ENCODE peak calls at places on chromosome 21, in eight cellular contexts. One of them, this sample, is unnamed.

GRCh38 chr21:29064850-29065481 is 8.5 kb downstream of the CCT8 start:
- DNase-seq in neural progenitor cell: no peak
- DNase-seq in coronary artery: no peak
- DNase-seq in breast epithelium: no peak
- DNase-seq in lower lobe of right lung: no peak
- DNase-seq in astrocyte of the spinal cord: no peak
- DNase-seq in OCI-LY7: peak
- DNase-seq in RWPE2: no peak
- DNase-seq in this sample: no peak

GRCh38 chr21:44932366-44933181 is 7.3 kb upstream of the SLX9 start:
- DNase-seq in neural progenitor cell: peak
- DNase-seq in coronary artery: no peak
- DNase-seq in breast epithelium: no peak
- DNase-seq in lower lobe of right lung: peak
- DNase-seq in astrocyte of the spinal cord: no peak
- DNase-seq in OCI-LY7: peak
- DNase-seq in RWPE2: no peak
- DNase-seq in this sample: no peak

GRCh38 chr21:14120091-14120734 is 90.5 kb downstream of the LIPI start:
- DNase-seq in neural progenitor cell: peak
- DNase-seq in coronary artery: no peak
- DNase-seq in breast epithelium: no peak
- DNase-seq in lower lobe of right lung: no peak
- DNase-seq in astrocyte of the spinal cord: no peak
- DNase-seq in OCI-LY7: peak
- DNase-seq in RWPE2: no peak
- DNase-seq in this sample: no peak

GRCh38 chr21:43750339-43751033 is 25.6 kb downstream of the CSTB start:
- DNase-seq in neural progenitor cell: no peak
- DNase-seq in coronary artery: no peak
- DNase-seq in breast epithelium: no peak
- DNase-seq in lower lobe of right lung: no peak
- DNase-seq in astrocyte of the spinal cord: no peak
- DNase-seq in OCI-LY7: no peak
- DNase-seq in RWPE2: no peak
- DNase-seq in this sample: no peak

GRCh38 chr21:45153358-45154318 is 79.3 kb downstream of the ADARB1 start:
- DNase-seq in neural progenitor cell: no peak
- DNase-seq in coronary artery: peak
- DNase-seq in breast epithelium: peak
- DNase-seq in lower lobe of right lung: no peak
- DNase-seq in astrocyte of the spinal cord: peak
- DNase-seq in OCI-LY7: peak
- DNase-seq in RWPE2: no peak
- DNase-seq in this sample: no peak

GRCh38 chr21:29025328-29025713 is 853 bp downstream of the USP16 start:
- DNase-seq in neural progenitor cell: peak
- DNase-seq in coronary artery: no peak
- DNase-seq in breast epithelium: no peak
- DNase-seq in lower lobe of right lung: no peak
- DNase-seq in astrocyte of the spinal cord: no peak
- DNase-seq in OCI-LY7: no peak
- DNase-seq in RWPE2: no peak
- DNase-seq in this sample: no peak

GRCh38 chr21:21262048-21262447 is 263.8 kb downstream of the NCAM2 start:
- DNase-seq in neural progenitor cell: no peak
- DNase-seq in coronary artery: no peak
- DNase-seq in breast epithelium: no peak
- DNase-seq in lower lobe of right lung: no peak
- DNase-seq in astrocyte of the spinal cord: no peak
- DNase-seq in OCI-LY7: no peak
- DNase-seq in RWPE2: no peak
- DNase-seq in this sample: no peak

GRCh38 chr21:21851657-21852056 is 853.4 kb downstream of the NCAM2 start:
- DNase-seq in neural progenitor cell: no peak
- DNase-seq in coronary artery: no peak
- DNase-seq in breast epithelium: no peak
- DNase-seq in lower lobe of right lung: no peak
- DNase-seq in astrocyte of the spinal cord: no peak
- DNase-seq in OCI-LY7: no peak
- DNase-seq in RWPE2: no peak
- DNase-seq in this sample: no peak

GRCh38 chr21:45599146-45599581 is 44.4 kb upstream of the PCBP3 start:
- DNase-seq in neural progenitor cell: no peak
- DNase-seq in coronary artery: no peak
- DNase-seq in breast epithelium: no peak
- DNase-seq in lower lobe of right lung: no peak
- DNase-seq in astrocyte of the spinal cord: no peak
- DNase-seq in OCI-LY7: no peak
- DNase-seq in RWPE2: peak
- DNase-seq in this sample: no peak

GRCh38 chr21:45187646-45188045 is 100.0 kb downstream of the POFUT2 start:
- DNase-seq in neural progenitor cell: no peak
- DNase-seq in coronary artery: no peak
- DNase-seq in breast epithelium: no peak
- DNase-seq in lower lobe of right lung: no peak
- DNase-seq in astrocyte of the spinal cord: no peak
- DNase-seq in OCI-LY7: peak
- DNase-seq in RWPE2: no peak
- DNase-seq in this sample: no peak

GRCh38 chr21:20998456-20998789 is 214 bp downstream of the NCAM2 start:
- DNase-seq in neural progenitor cell: no peak
- DNase-seq in coronary artery: no peak
- DNase-seq in breast epithelium: no peak
- DNase-seq in lower lobe of right lung: no peak
- DNase-seq in astrocyte of the spinal cord: no peak
- DNase-seq in OCI-LY7: no peak
- DNase-seq in RWPE2: no peak
- DNase-seq in this sample: no peak

DNA sequence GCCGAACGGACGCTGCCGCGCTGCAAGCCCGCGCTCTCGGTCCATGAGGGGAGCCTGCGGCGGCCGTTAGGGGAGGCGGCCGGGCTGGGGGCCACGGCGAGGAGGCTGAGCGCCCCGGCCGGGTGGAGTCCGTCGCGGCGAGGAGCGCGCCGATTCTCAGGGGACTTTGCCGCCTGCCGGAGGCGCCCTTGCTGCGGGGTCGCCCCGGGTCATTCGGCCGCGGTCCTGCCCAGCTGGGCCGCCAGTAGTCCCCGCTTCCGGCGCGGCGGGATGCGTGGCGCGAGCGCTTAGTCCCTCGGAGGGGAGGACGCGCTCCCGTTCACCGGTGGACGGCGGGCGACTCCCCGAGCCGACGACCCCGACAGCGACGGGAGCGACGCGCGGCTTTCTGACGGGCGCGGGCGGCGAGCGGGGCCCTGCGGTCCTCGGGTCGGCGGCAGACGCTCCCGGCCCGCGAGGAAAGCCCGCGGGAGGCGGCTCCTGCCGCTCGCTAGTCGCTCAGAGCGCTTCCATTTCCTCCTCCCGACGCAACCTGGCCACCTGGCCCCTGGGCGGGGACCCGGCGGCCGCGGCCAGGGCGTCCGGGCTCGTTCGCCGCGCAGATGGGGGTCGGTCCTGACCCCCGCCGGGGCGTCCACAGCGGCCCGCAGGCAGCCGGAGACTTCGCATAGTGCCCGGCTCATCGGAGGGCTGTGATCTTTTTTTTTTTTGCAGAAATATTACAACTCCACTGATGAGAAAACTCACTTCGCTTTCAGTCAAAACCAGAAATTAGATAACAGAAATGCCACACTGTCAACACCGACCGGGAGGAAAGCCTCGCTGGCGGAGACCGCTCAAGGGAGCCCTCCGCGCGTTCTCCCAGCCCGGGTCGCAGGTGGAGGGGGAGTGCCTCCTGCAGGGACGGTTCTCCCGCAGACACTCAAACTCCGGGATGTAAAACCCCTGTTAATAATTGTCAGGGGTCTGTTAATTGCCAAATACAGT is 640 bp upstream of the ZBTB21 start:
- DNase-seq in neural progenitor cell: peak
- DNase-seq in coronary artery: peak
- DNase-seq in breast epithelium: peak
- DNase-seq in lower lobe of right lung: peak
- DNase-seq in astrocyte of the spinal cord: peak
- DNase-seq in OCI-LY7: peak
- DNase-seq in RWPE2: no peak
- DNase-seq in this sample: peak
- TF ChIP-seq CTCF in neural progenitor cell: peak
- TF ChIP-seq CTCF in coronary artery: no peak
- TF ChIP-seq CTCF in breast epithelium: no peak
- TF ChIP-seq CTCF in lower lobe of right lung: peak
- TF ChIP-seq CTCF in astrocyte of the spinal cord: peak
- TF ChIP-seq CTCF in OCI-LY7: no peak
- TF ChIP-seq CTCF in RWPE2: peak
- TF ChIP-seq CTCF in this sample: no peak

GRCh38 chr21:38175321-38175720 is 81.5 kb upstream of the KCNJ15 start:
- DNase-seq in neural progenitor cell: no peak
- DNase-seq in coronary artery: no peak
- DNase-seq in breast epithelium: no peak
- DNase-seq in lower lobe of right lung: no peak
- DNase-seq in astrocyte of the spinal cord: no peak
- DNase-seq in OCI-LY7: no peak
- DNase-seq in RWPE2: no peak
- DNase-seq in this sample: no peak

GRCh38 chr21:38170283-38170682 is 86.5 kb upstream of the KCNJ15 start:
- DNase-seq in neural progenitor cell: peak
- DNase-seq in coronary artery: no peak
- DNase-seq in breast epithelium: no peak
- DNase-seq in lower lobe of right lung: peak
- DNase-seq in astrocyte of the spinal cord: peak
- DNase-seq in OCI-LY7: no peak
- DNase-seq in RWPE2: no peak
- DNase-seq in this sample: no peak

GRCh38 chr21:38167345-38167744 is 89.4 kb upstream of the KCNJ15 start:
- DNase-seq in neural progenitor cell: no peak
- DNase-seq in coronary artery: no peak
- DNase-seq in breast epithelium: no peak
- DNase-seq in lower lobe of right lung: no peak
- DNase-seq in astrocyte of the spinal cord: no peak
- DNase-seq in OCI-LY7: no peak
- DNase-seq in RWPE2: no peak
- DNase-seq in this sample: no peak

GRCh38 chr21:38171723-38172344 is 85.0 kb upstream of the KCNJ15 start:
- DNase-seq in neural progenitor cell: peak
- DNase-seq in coronary artery: no peak
- DNase-seq in breast epithelium: no peak
- DNase-seq in lower lobe of right lung: no peak
- DNase-seq in astrocyte of the spinal cord: peak
- DNase-seq in OCI-LY7: no peak
- DNase-seq in RWPE2: no peak
- DNase-seq in this sample: no peak

GRCh38 chr21:38170705-38171682 is 85.8 kb upstream of the KCNJ15 start:
- DNase-seq in neural progenitor cell: no peak
- DNase-seq in coronary artery: no peak
- DNase-seq in breast epithelium: no peak
- DNase-seq in lower lobe of right lung: no peak
- DNase-seq in astrocyte of the spinal cord: peak
- DNase-seq in OCI-LY7: no peak
- DNase-seq in RWPE2: no peak
- DNase-seq in this sample: no peak
- TF ChIP-seq CTCF in neural progenitor cell: no peak
- TF ChIP-seq CTCF in coronary artery: no peak
- TF ChIP-seq CTCF in breast epithelium: no peak
- TF ChIP-seq CTCF in lower lobe of right lung: no peak
- TF ChIP-seq CTCF in astrocyte of the spinal cord: peak
- TF ChIP-seq CTCF in OCI-LY7: peak
- TF ChIP-seq CTCF in RWPE2: peak
- TF ChIP-seq CTCF in this sample: peak

GRCh38 chr21:34037009-34037408 is 36.4 kb upstream of the MRPS6 start:
- DNase-seq in neural progenitor cell: no peak
- DNase-seq in coronary artery: no peak
- DNase-seq in breast epithelium: no peak
- DNase-seq in lower lobe of right lung: no peak
- DNase-seq in astrocyte of the spinal cord: no peak
- DNase-seq in OCI-LY7: no peak
- DNase-seq in RWPE2: no peak
- DNase-seq in this sample: peak

GRCh38 chr21:34037446-34037845 is 35.9 kb upstream of the MRPS6 start:
- DNase-seq in neural progenitor cell: no peak
- DNase-seq in coronary artery: no peak
- DNase-seq in breast epithelium: no peak
- DNase-seq in lower lobe of right lung: no peak
- DNase-seq in astrocyte of the spinal cord: peak
- DNase-seq in OCI-LY7: no peak
- DNase-seq in RWPE2: no peak
- DNase-seq in this sample: no peak

GRCh38 chr21:34031835-34032370 is 41.5 kb upstream of the MRPS6 start:
- DNase-seq in neural progenitor cell: no peak
- DNase-seq in coronary artery: no peak
- DNase-seq in breast epithelium: no peak
- DNase-seq in lower lobe of right lung: no peak
- DNase-seq in astrocyte of the spinal cord: no peak
- DNase-seq in OCI-LY7: peak
- DNase-seq in RWPE2: no peak
- DNase-seq in this sample: no peak

GRCh38 chr21:34035619-34036354 is 37.6 kb upstream of the MRPS6 start:
- DNase-seq in neural progenitor cell: peak
- DNase-seq in coronary artery: no peak
- DNase-seq in breast epithelium: no peak
- DNase-seq in lower lobe of right lung: no peak
- DNase-seq in astrocyte of the spinal cord: no peak
- DNase-seq in OCI-LY7: no peak
- DNase-seq in RWPE2: no peak
- DNase-seq in this sample: peak

DNA sequence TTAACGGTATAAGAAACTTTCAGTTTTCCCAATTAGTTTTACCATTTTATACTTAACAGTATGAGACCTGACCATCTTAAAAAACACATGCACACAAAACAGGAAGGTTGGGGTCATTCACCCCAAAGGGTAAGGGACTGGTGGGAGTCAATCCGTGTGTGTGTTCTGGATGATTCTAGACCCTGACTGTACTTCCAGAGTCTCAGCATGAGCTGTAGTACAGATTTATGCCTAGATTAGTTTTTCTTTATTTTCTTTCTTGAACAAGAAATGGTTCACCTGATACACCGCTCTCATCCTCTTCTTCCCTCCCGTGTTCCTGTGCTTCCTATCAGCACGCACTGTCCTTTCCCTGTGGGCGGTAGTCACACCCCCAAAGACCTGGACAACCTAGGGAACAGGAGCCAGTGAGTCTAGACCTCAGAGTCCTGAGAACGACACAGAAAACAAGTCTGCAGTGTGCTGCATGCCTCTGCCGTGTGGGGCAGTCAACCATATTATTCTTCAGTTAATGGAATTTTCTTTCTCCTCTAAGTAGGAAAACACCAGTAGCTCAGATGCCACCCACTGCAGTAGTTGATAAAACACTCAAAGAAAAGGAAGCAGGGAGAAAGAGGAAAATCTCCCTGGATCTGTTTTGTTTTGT is 38.9 kb upstream of the MRPS6 start:
- DNase-seq in neural progenitor cell: peak
- DNase-seq in coronary artery: no peak
- DNase-seq in breast epithelium: no peak
- DNase-seq in lower lobe of right lung: no peak
- DNase-seq in astrocyte of the spinal cord: no peak
- DNase-seq in OCI-LY7: no peak
- DNase-seq in RWPE2: no peak
- DNase-seq in this sample: peak
- TF ChIP-seq CTCF in neural progenitor cell: peak
- TF ChIP-seq CTCF in coronary artery: no peak
- TF ChIP-seq CTCF in breast epithelium: no peak
- TF ChIP-seq CTCF in lower lobe of right lung: no peak
- TF ChIP-seq CTCF in astrocyte of the spinal cord: no peak
- TF ChIP-seq CTCF in OCI-LY7: no peak
- TF ChIP-seq CTCF in RWPE2: no peak
- TF ChIP-seq CTCF in this sample: peak

GRCh38 chr21:42233067-42233981 is 14.4 kb downstream of the ABCG1 start:
- DNase-seq in neural progenitor cell: no peak
- DNase-seq in coronary artery: peak
- DNase-seq in breast epithelium: peak
- DNase-seq in lower lobe of right lung: peak
- DNase-seq in astrocyte of the spinal cord: peak
- DNase-seq in OCI-LY7: peak
- DNase-seq in RWPE2: no peak
- DNase-seq in this sample: no peak
- TF ChIP-seq CTCF in neural progenitor cell: peak
- TF ChIP-seq CTCF in coronary artery: no peak
- TF ChIP-seq CTCF in breast epithelium: no peak
- TF ChIP-seq CTCF in lower lobe of right lung: peak
- TF ChIP-seq CTCF in astrocyte of the spinal cord: no peak
- TF ChIP-seq CTCF in OCI-LY7: peak
- TF ChIP-seq CTCF in RWPE2: no peak
- TF ChIP-seq CTCF in this sample: peak